ENCODE peak calls at places on chromosome 9, in eight cellular contexts. One of them, this sample, is unnamed.
A peak's percentile ranks its signal among the peaks of the same experiment; 100 is the strongest.

GRCh38 chr9:78122631-78123030 is 91.0 kb upstream of the GNAQ start:
- DNase-seq in C1 segment of cervical spinal cord: no peak
- DNase-seq in sigmoid colon: no peak
- DNase-seq in kidney glomerular epithelial cell: no peak
- DNase-seq in retina: no peak
- DNase-seq in EL: peak; percentile 52
- DNase-seq in mesenchymal stem cell: no peak
- DNase-seq in KBM-7: no peak
- DNase-seq in this sample: no peak

GRCh38 chr9:98488578-98489312 is 220.0 kb downstream of the GABBR2 start:
- DNase-seq in kidney glomerular epithelial cell: peak; percentile 95
- DNase-seq in mesenchymal stem cell: peak; percentile 90
- DNase-seq in KBM-7: no peak
- DNase-seq in retina: no peak
- DNase-seq in EL: peak; percentile 98
- DNase-seq in sigmoid colon: no peak
- DNase-seq in C1 segment of cervical spinal cord: no peak
- DNase-seq in this sample: no peak

GRCh38 chr9:95031711-95032461 is 285.6 kb downstream of the FANCC start:
- DNase-seq in kidney glomerular epithelial cell: no peak
- DNase-seq in retina: peak; percentile 44
- DNase-seq in EL: no peak
- DNase-seq in sigmoid colon: no peak
- DNase-seq in C1 segment of cervical spinal cord: no peak
- DNase-seq in KBM-7: peak; percentile 49
- DNase-seq in mesenchymal stem cell: no peak
- DNase-seq in this sample: no peak

GRCh38 chr9:91907387-91908292 is 42.4 kb downstream of the ROR2 start:
- DNase-seq in retina: no peak
- DNase-seq in C1 segment of cervical spinal cord: no peak
- DNase-seq in kidney glomerular epithelial cell: no peak
- DNase-seq in EL: peak; percentile 18
- DNase-seq in KBM-7: no peak
- DNase-seq in sigmoid colon: no peak
- DNase-seq in mesenchymal stem cell: no peak
- DNase-seq in this sample: no peak

GRCh38 chr9:127936347-127936852 is 1.3 kb downstream of the DPM2 start:
- DNase-seq in mesenchymal stem cell: no peak
- DNase-seq in retina: no peak
- DNase-seq in sigmoid colon: no peak
- DNase-seq in kidney glomerular epithelial cell: no peak
- DNase-seq in C1 segment of cervical spinal cord: no peak
- DNase-seq in KBM-7: no peak
- DNase-seq in EL: no peak
- DNase-seq in this sample: no peak

GRCh38 chr9:104866186-104866585 is 61.8 kb downstream of the ABCA1 start:
- DNase-seq in retina: no peak
- DNase-seq in C1 segment of cervical spinal cord: no peak
- DNase-seq in kidney glomerular epithelial cell: no peak
- DNase-seq in KBM-7: no peak
- DNase-seq in EL: peak; percentile 60
- DNase-seq in sigmoid colon: no peak
- DNase-seq in mesenchymal stem cell: peak; percentile 61
- DNase-seq in this sample: no peak

GRCh38 chr9:8899541-8899940 is 1100.0 kb upstream of the DMAC1 start:
- DNase-seq in sigmoid colon: no peak
- DNase-seq in mesenchymal stem cell: no peak
- DNase-seq in C1 segment of cervical spinal cord: no peak
- DNase-seq in KBM-7: no peak
- DNase-seq in EL: no peak
- DNase-seq in retina: no peak
- DNase-seq in kidney glomerular epithelial cell: no peak
- DNase-seq in this sample: no peak

GRCh38 chr9:112890106-112891081 is at the start of gene SLC46A2:
- DNase-seq in C1 segment of cervical spinal cord: no peak
- DNase-seq in sigmoid colon: no peak
- DNase-seq in mesenchymal stem cell: no peak
- DNase-seq in kidney glomerular epithelial cell: no peak
- DNase-seq in retina: peak; percentile 65
- DNase-seq in EL: peak; percentile 26
- DNase-seq in KBM-7: no peak
- DNase-seq in this sample: no peak

GRCh38 chr9:131312246-131312645 is 22.7 kb downstream of the PLPP7 start:
- DNase-seq in KBM-7: no peak
- DNase-seq in EL: no peak
- DNase-seq in mesenchymal stem cell: no peak
- DNase-seq in kidney glomerular epithelial cell: no peak
- DNase-seq in C1 segment of cervical spinal cord: no peak
- DNase-seq in sigmoid colon: no peak
- DNase-seq in retina: no peak
- DNase-seq in this sample: no peak

GRCh38 chr9:131727184-131727785 is 12.6 kb downstream of the RAPGEF1 start:
- DNase-seq in KBM-7: no peak
- DNase-seq in C1 segment of cervical spinal cord: peak; percentile 47
- DNase-seq in EL: peak; percentile 77
- DNase-seq in mesenchymal stem cell: peak; percentile 71
- DNase-seq in kidney glomerular epithelial cell: no peak
- DNase-seq in retina: no peak
- DNase-seq in sigmoid colon: peak; percentile 75
- DNase-seq in this sample: peak; percentile 12

GRCh38 chr9:132750668-132751067 is 80.4 kb downstream of the GTF3C4 start:
- DNase-seq in EL: no peak
- DNase-seq in kidney glomerular epithelial cell: no peak
- DNase-seq in KBM-7: no peak
- DNase-seq in mesenchymal stem cell: no peak
- DNase-seq in C1 segment of cervical spinal cord: no peak
- DNase-seq in retina: no peak
- DNase-seq in sigmoid colon: no peak
- DNase-seq in this sample: no peak

GRCh38 chr9:109793196-109793595 is 13.2 kb downstream of the PALM2AKAP2 start:
- DNase-seq in kidney glomerular epithelial cell: peak; percentile 66
- DNase-seq in KBM-7: no peak
- DNase-seq in EL: peak; percentile 91
- DNase-seq in sigmoid colon: no peak
- DNase-seq in retina: no peak
- DNase-seq in C1 segment of cervical spinal cord: no peak
- DNase-seq in mesenchymal stem cell: peak; percentile 98
- DNase-seq in this sample: no peak

GRCh38 chr9:134024828-134025605 is at the start of gene BRD3OS:
- DNase-seq in retina: peak; percentile 92
- DNase-seq in C1 segment of cervical spinal cord: peak; percentile 97
- DNase-seq in mesenchymal stem cell: peak; percentile 100
- DNase-seq in EL: peak; percentile 100
- DNase-seq in sigmoid colon: peak; percentile 99
- DNase-seq in KBM-7: peak; percentile 95
- DNase-seq in kidney glomerular epithelial cell: peak; percentile 98
- DNase-seq in this sample: peak; percentile 99

GRCh38 chr9:2029666-2030170 is 14.6 kb downstream of the SMARCA2 start:
- DNase-seq in EL: no peak
- DNase-seq in kidney glomerular epithelial cell: no peak
- DNase-seq in retina: no peak
- DNase-seq in sigmoid colon: no peak
- DNase-seq in KBM-7: no peak
- DNase-seq in mesenchymal stem cell: no peak
- DNase-seq in C1 segment of cervical spinal cord: no peak
- DNase-seq in this sample: no peak

GRCh38 chr9:129174724-129175514 is 3.1 kb downstream of the IER5L start:
- DNase-seq in sigmoid colon: peak; percentile 96
- DNase-seq in retina: peak; percentile 84
- DNase-seq in mesenchymal stem cell: peak; percentile 94
- DNase-seq in KBM-7: peak; percentile 72
- DNase-seq in kidney glomerular epithelial cell: peak; percentile 82
- DNase-seq in C1 segment of cervical spinal cord: peak; percentile 70
- DNase-seq in EL: peak; percentile 95
- DNase-seq in this sample: peak; percentile 61

GRCh38 chr9:34610434-34611206 is 1.3 kb downstream of the RPP25L start:
- DNase-seq in mesenchymal stem cell: no peak
- DNase-seq in sigmoid colon: no peak
- DNase-seq in kidney glomerular epithelial cell: no peak
- DNase-seq in KBM-7: peak; percentile 51
- DNase-seq in C1 segment of cervical spinal cord: no peak
- DNase-seq in retina: no peak
- DNase-seq in EL: no peak
- DNase-seq in this sample: no peak

GRCh38 chr9:112361602-112362001 is 18.3 kb upstream of the HSDL2 start:
- DNase-seq in kidney glomerular epithelial cell: peak; percentile 44
- DNase-seq in retina: no peak
- DNase-seq in sigmoid colon: no peak
- DNase-seq in mesenchymal stem cell: peak; percentile 49
- DNase-seq in C1 segment of cervical spinal cord: no peak
- DNase-seq in KBM-7: peak; percentile 62
- DNase-seq in EL: peak; percentile 50
- DNase-seq in this sample: no peak

GRCh38 chr9:96344458-96345180 is 38.9 kb downstream of the SLC35D2 start:
- DNase-seq in kidney glomerular epithelial cell: peak; percentile 84
- DNase-seq in KBM-7: no peak
- DNase-seq in EL: peak; percentile 82
- DNase-seq in mesenchymal stem cell: peak; percentile 86
- DNase-seq in C1 segment of cervical spinal cord: peak; percentile 83
- DNase-seq in retina: peak; percentile 57
- DNase-seq in sigmoid colon: peak; percentile 87
- DNase-seq in this sample: peak; percentile 77

GRCh38 chr9:137817236-137818200 is 60.1 kb upstream of the CACNA1B start:
- DNase-seq in sigmoid colon: no peak
- DNase-seq in retina: no peak
- DNase-seq in kidney glomerular epithelial cell: no peak
- DNase-seq in C1 segment of cervical spinal cord: no peak
- DNase-seq in EL: no peak
- DNase-seq in KBM-7: no peak
- DNase-seq in mesenchymal stem cell: no peak
- DNase-seq in this sample: no peak

GRCh38 chr9:137843355-137843754 is 34.2 kb upstream of the CACNA1B start:
- DNase-seq in sigmoid colon: no peak
- DNase-seq in kidney glomerular epithelial cell: no peak
- DNase-seq in KBM-7: no peak
- DNase-seq in mesenchymal stem cell: no peak
- DNase-seq in retina: no peak
- DNase-seq in C1 segment of cervical spinal cord: no peak
- DNase-seq in EL: no peak
- DNase-seq in this sample: no peak

GRCh38 chr9:118701985-118702384 is 667.2 kb downstream of the BRINP1 start:
- DNase-seq in KBM-7: no peak
- DNase-seq in C1 segment of cervical spinal cord: no peak
- DNase-seq in kidney glomerular epithelial cell: no peak
- DNase-seq in mesenchymal stem cell: no peak
- DNase-seq in retina: no peak
- DNase-seq in EL: no peak
- DNase-seq in sigmoid colon: no peak
- DNase-seq in this sample: no peak

GRCh38 chr9:119873877-119874276 is 504.6 kb upstream of the BRINP1 start:
- DNase-seq in C1 segment of cervical spinal cord: no peak
- DNase-seq in EL: no peak
- DNase-seq in kidney glomerular epithelial cell: no peak
- DNase-seq in KBM-7: no peak
- DNase-seq in retina: no peak
- DNase-seq in mesenchymal stem cell: no peak
- DNase-seq in sigmoid colon: no peak
- DNase-seq in this sample: no peak

GRCh38 chr9:93037476-93037971 is 21.0 kb upstream of the SUSD3 start:
- DNase-seq in mesenchymal stem cell: no peak
- DNase-seq in kidney glomerular epithelial cell: no peak
- DNase-seq in EL: no peak
- DNase-seq in KBM-7: peak; percentile 77
- DNase-seq in sigmoid colon: no peak
- DNase-seq in C1 segment of cervical spinal cord: no peak
- DNase-seq in retina: no peak
- DNase-seq in this sample: no peak

GRCh38 chr9:2181794-2182193 is 166.6 kb downstream of the SMARCA2 start:
- DNase-seq in EL: peak; percentile 23
- DNase-seq in mesenchymal stem cell: peak; percentile 20
- DNase-seq in kidney glomerular epithelial cell: no peak
- DNase-seq in sigmoid colon: no peak
- DNase-seq in KBM-7: peak; percentile 55
- DNase-seq in retina: no peak
- DNase-seq in C1 segment of cervical spinal cord: peak; percentile 7
- DNase-seq in this sample: no peak

GRCh38 chr9:136391737-136392537 is 8.0 kb downstream of the SNAPC4 start:
- DNase-seq in C1 segment of cervical spinal cord: no peak
- DNase-seq in KBM-7: no peak
- DNase-seq in sigmoid colon: no peak
- DNase-seq in kidney glomerular epithelial cell: no peak
- DNase-seq in EL: no peak
- DNase-seq in retina: no peak
- DNase-seq in mesenchymal stem cell: no peak
- DNase-seq in this sample: no peak

GRCh38 chr9:10366171-10366779 is 246.5 kb downstream of the PTPRD start:
- DNase-seq in kidney glomerular epithelial cell: peak; percentile 32
- DNase-seq in C1 segment of cervical spinal cord: no peak
- DNase-seq in mesenchymal stem cell: peak; percentile 55
- DNase-seq in EL: no peak
- DNase-seq in sigmoid colon: no peak
- DNase-seq in KBM-7: peak; percentile 54
- DNase-seq in retina: peak; percentile 63
- DNase-seq in this sample: no peak

GRCh38 chr9:108663381-108663876 is 192.4 kb downstream of the ACTL7B start:
- DNase-seq in kidney glomerular epithelial cell: no peak
- DNase-seq in sigmoid colon: no peak
- DNase-seq in EL: no peak
- DNase-seq in C1 segment of cervical spinal cord: no peak
- DNase-seq in KBM-7: no peak
- DNase-seq in mesenchymal stem cell: peak; percentile 20
- DNase-seq in retina: no peak
- DNase-seq in this sample: no peak

GRCh38 chr9:110099236-110099741 is 108.7 kb downstream of the C9orf152 start:
- DNase-seq in C1 segment of cervical spinal cord: peak; percentile 16
- DNase-seq in retina: peak; percentile 78
- DNase-seq in mesenchymal stem cell: peak; percentile 80
- DNase-seq in kidney glomerular epithelial cell: no peak
- DNase-seq in KBM-7: no peak
- DNase-seq in EL: peak; percentile 90
- DNase-seq in sigmoid colon: no peak
- DNase-seq in this sample: peak; percentile 30

GRCh38 chr9:109349431-109349846 is 28.6 kb upstream of the EPB41L4B start:
- DNase-seq in mesenchymal stem cell: peak; percentile 32
- DNase-seq in kidney glomerular epithelial cell: peak; percentile 67
- DNase-seq in retina: no peak
- DNase-seq in KBM-7: no peak
- DNase-seq in sigmoid colon: no peak
- DNase-seq in EL: peak; percentile 91
- DNase-seq in C1 segment of cervical spinal cord: peak; percentile 53
- DNase-seq in this sample: peak; percentile 2

GRCh38 chr9:123335227-123335985 is 20.6 kb upstream of the CRB2 start:
- DNase-seq in kidney glomerular epithelial cell: peak; percentile 76
- DNase-seq in KBM-7: no peak
- DNase-seq in sigmoid colon: no peak
- DNase-seq in C1 segment of cervical spinal cord: no peak
- DNase-seq in mesenchymal stem cell: peak; percentile 83
- DNase-seq in retina: peak; percentile 54
- DNase-seq in EL: peak; percentile 60
- DNase-seq in this sample: peak; percentile 55

This sample was measured in occipital lobe.